ENCODE peak calls at places on chromosome 20, in four cellular contexts. I is MM.1S, E is mammary epithelial cell, X is neuronal stem cell. R is an unnamed sample.

GRCh38 chr20:47125553-47126373 is 230.7 kb downstream of the ZMYND8 start:
- DNase-seq in I (no peak), E (peak; percentile 94), X (peak; percentile 69), R (peak; percentile 85)

GRCh38 chr20:44012466-44013226 is 98.0 kb downstream of the TOX2 start:
- DNase-seq in I (no peak), E (no peak), X (no peak), R (no peak)

GRCh38 chr20:43691928-43692524 is 25.1 kb downstream of the MYBL2 start:
- DNase-seq in I (peak; percentile 65), E (peak; percentile 27), X (peak; percentile 26), R (peak; percentile 11)

GRCh38 chr20:33684533-33685327 is 1.5 kb downstream of the E2F1 start:
- DNase-seq in I (no peak), E (no peak), X (no peak), R (no peak)

GRCh38 chr20:3869839-3870634 is 19.1 kb upstream of the PANK2 start:
- DNase-seq in I (no peak), E (no peak), X (no peak), R (no peak)

GRCh38 chr20:35506872-35507638 is 22.4 kb downstream of the C20orf173 start:
- DNase-seq in I (no peak), E (peak; percentile 16), X (no peak), R (no peak)

GRCh38 chr20:3465301-3465700 is 5.5 kb upstream of the ATRN start:
- DNase-seq in I (no peak), E (no peak), X (no peak), R (no peak)

GRCh38 chr20:55386686-55387085 is 618.6 kb downstream of the CBLN4 start:
- DNase-seq in I (no peak), E (peak; percentile 86), X (no peak), R (no peak)

GRCh38 chr20:40991181-40991889 is 37.3 kb upstream of the TOP1 start:
- DNase-seq in I (peak; percentile 86), E (no peak), X (no peak), R (no peak)

GRCh38 chr20:9838035-9838377 is 870 bp downstream of the PAK5 start:
- DNase-seq in I (no peak), E (peak; percentile 11), X (no peak), R (no peak)

GRCh38 chr20:31664696-31665354 is 27.1 kb downstream of the COX4I2 start:
- DNase-seq in I (no peak), E (no peak), X (no peak), R (no peak)

GRCh38 chr20:2065111-2065510 is 36.5 kb upstream of the STK35 start:
- DNase-seq in I (no peak), E (peak; percentile 10), X (no peak), R (no peak)

GRCh38 chr20:37681384-37681977 is 12.3 kb upstream of the CTNNBL1 start:
- DNase-seq in I (no peak), E (no peak), X (no peak), R (no peak)
- H2AFZ ChIP-seq in I (no peak overlapping the region), E (no peak overlapping the region), X (peak overlapping the region; percentile 71), R (no peak overlapping the region)

DNA sequence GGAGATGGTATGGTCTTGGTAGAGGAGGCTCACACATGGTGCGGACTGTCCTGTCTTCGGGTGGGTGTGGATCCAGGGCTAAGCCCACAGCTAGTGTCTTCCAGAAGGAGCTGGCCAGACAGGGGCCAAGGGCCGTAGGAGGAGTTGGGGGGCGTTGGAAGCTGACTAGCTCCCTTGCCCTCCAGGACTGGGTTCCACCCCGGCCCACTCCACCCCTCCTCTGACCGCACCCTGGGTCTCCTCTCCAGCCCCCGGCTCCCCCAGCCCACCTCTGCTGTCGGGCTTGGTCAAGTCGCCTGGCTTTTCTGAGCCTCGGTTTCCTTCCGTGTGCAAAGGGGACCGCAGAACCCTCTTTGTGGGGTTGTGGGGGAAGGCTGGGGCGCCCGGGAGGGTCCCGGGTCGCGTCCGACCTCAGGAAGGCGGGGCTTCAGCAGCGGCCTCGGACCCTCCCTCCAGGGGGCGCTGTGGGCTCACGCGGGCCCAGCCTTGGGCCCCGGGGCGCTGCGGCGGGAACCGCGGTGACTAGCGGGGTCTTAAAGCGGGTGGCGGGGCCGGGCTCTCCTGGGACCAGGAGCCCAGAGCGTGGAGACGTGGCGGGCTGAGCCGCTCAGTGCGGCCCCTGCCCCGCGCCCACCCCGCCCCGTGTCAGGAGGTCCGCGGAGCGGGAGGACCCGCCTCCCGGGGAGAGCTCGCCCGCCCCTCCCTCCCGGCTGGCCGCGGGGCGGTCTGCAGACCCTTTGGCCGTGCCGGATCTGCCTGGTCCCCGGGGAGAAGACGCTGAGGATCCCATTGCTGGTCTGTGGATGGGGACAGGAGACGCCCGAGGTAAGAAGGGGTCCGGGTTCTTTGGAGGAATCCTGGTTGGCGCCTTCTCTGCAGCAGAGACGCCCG is 5.4 kb downstream of the NPBWR2 start:
- DNase-seq in I (peak; percentile 38), E (no peak), X (peak; percentile 74), R (no peak)
- H3K9ac ChIP-seq in I (no peak overlapping the region), E (no peak overlapping the region), X (peak overlapping the region; percentile 57), R (no peak overlapping the region)

GRCh38 chr20:10922521-10922920 is 248.7 kb upstream of the JAG1 start:
- DNase-seq in I (no peak), E (no peak), X (no peak), R (no peak)

GRCh38 chr20:10925767-10926166 is 252.0 kb upstream of the JAG1 start:
- DNase-seq in I (no peak), E (no peak), X (no peak), R (no peak)

GRCh38 chr20:10927011-10927583 is 253.3 kb upstream of the JAG1 start:
- DNase-seq in I (no peak), E (no peak), X (no peak), R (no peak)

GRCh38 chr20:10922941-10923340 is 249.1 kb upstream of the JAG1 start:
- DNase-seq in I (no peak), E (peak; percentile 80), X (no peak), R (no peak)

DNA sequence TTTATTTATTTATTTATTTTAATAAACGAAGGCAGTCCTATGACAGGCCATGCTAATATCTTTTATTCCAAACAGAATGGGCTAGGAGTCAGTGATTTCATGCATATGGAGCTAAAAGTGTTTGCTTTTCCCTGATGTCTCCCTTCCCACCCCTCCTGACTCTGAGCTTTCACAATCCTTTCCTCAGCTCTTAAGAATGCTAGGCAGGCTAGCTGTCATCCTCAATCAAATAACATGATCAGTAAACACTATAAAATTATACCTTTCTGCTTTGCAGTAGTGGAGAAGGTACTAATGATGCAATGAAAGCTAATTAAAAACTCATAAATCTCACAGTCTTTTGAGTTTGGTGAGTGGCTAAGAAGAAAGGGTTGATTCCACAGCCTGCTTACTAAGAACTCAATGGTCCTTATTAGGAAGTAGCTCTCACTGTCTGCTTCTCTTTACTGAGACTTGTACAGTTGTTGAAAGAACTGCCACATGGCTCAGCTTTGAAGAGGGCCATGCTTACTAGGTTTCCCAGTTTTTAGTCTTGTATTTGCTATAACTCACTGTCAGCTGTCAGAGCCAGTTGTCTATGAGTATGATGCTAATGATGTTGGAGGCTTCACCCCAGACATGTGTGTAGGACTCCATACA is 250.9 kb upstream of the JAG1 start:
- DNase-seq in I (no peak), E (peak; percentile 38), X (no peak), R (no peak)
- H2AFZ ChIP-seq in I (no peak overlapping the region), E (peak overlapping the region; percentile 29), X (no peak overlapping the region), R (no peak overlapping the region)

DNA sequence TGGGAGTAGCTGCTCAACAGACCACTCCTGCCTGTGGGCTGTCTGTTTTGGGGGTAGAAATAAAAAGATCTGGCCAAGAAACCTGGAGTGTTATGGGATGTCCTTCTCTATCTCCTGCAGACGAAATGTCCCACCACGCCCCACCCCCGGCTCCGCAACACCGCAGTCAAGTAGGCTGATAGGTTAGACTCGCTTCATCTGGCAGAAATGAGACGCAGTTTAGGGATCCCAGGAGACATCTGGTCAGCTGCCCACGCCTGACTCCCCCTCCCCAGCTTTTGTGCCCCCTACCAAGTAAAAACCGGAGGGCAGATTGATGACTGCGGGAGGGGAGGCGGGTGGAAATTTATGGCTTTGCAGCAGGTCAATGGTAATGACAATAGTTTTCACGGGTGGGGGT is 25.9 kb downstream of the PMEPA1 start:
- DNase-seq in I (no peak), E (no peak), X (no peak), R (no peak)
- H3K9ac ChIP-seq in I (peak overlapping the region; percentile 83), E (no peak overlapping the region), X (no peak overlapping the region), R (no peak overlapping the region)

DNA sequence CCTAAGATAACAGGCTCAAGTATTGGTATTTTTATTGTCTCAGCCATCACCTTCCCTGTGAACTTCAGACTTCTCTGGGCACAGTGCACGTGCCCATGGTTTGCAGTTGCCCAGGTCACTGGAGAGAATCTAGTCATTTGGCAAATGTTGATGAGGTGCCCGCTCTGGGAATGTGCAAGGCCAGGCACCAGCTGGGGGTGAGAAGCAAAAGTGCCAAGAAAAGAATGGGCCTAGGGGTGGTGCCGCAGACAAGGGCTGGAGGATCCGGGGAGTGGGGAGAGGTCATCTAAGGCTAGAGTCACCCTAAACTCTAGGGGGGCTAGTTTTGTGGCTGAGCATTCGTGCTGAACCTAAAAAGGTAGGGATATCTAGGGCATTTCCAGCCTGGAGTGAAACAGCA is 57.0 kb upstream of the VSTM2L start:
- DNase-seq in I (no peak), E (no peak), X (no peak), R (no peak)
- H2AFZ ChIP-seq in I (no peak overlapping the region), E (no peak overlapping the region), X (no peak overlapping the region), R (no peak overlapping the region)

GRCh38 chr20:25222461-25223178 is 25.3 kb upstream of the PYGB start:
- DNase-seq in I (no peak), E (no peak), X (no peak), R (no peak)
- H3K9ac ChIP-seq in I (no peak overlapping the region), E (no peak overlapping the region), X (no peak overlapping the region), R (no peak overlapping the region)

GRCh38 chr20:50191065-50191565 is 485 bp downstream of the CEBPB start:
- DNase-seq in I (peak; percentile 61), E (peak; percentile 56), X (no peak), R (no peak)
- H2AFZ ChIP-seq in I (peak overlapping the region; percentile 72), E (no peak overlapping the region), X (peak overlapping the region; percentile 96), R (no peak overlapping the region)